ENCODE peak calls at places on chromosomes 1 and 21, in seven cellular contexts. P, M, A, J, K, X and Q are unnamed samples.
A peak's percentile ranks its signal among the peaks of the same experiment; 100 is the strongest.

GRCh38 chr1:25568834-25569598 is 25.6 kb downstream of the LDLRAP1 start:
- DNase-seq in A (peak; percentile 66), K (no peak), X (no peak), P (no peak), M (no peak), J (peak; percentile 70), Q (peak; percentile 56)

GRCh38 chr21:31974454-31974985 is 101.7 kb downstream of the HUNK start:
- DNase-seq in A (no peak), K (no peak), J (no peak), P (no peak), M (no peak), X (peak; percentile 67), Q (no peak)

GRCh38 chr1:100188617-100189016 is 10.6 kb upstream of the LRRC39 start:
- DNase-seq in K (no peak), J (peak; percentile 67), A (no peak), P (peak; percentile 25), X (no peak), M (no peak), Q (no peak)

GRCh38 chr1:200660719-200661118 is 9.0 kb downstream of the DDX59 start:
- DNase-seq in K (no peak), M (no peak), P (no peak), X (no peak), A (no peak), J (no peak), Q (no peak)

GRCh38 chr1:59298178-59298583 is 1.3 kb downstream of the FGGY start:
- DNase-seq in P (no peak), K (no peak), X (no peak), A (no peak), M (no peak), J (peak; percentile 54), Q (no peak)

GRCh38 chr21:31222142-31222541 is 121.9 kb downstream of the TIAM1 start:
- DNase-seq in A (no peak), X (no peak), P (peak; percentile 88), K (no peak), M (no peak), J (no peak), Q (no peak)

GRCh38 chr1:217857061-217857460 is 225.9 kb downstream of the SPATA17 start:
- DNase-seq in J (no peak), K (no peak), M (no peak), P (no peak), X (peak; percentile 4), A (no peak), Q (no peak)

GRCh38 chr1:194705123-194705522 is 1518.7 kb upstream of the B3GALT2 start:
- DNase-seq in K (no peak), X (no peak), A (no peak), P (no peak), J (no peak), M (no peak), Q (no peak)

GRCh38 chr1:115546846-115547245 is 94.9 kb upstream of the VANGL1 start:
- DNase-seq in X (no peak), M (no peak), J (no peak), A (no peak), P (no peak), K (no peak), Q (no peak)

GRCh38 chr21:28447453-28447852 is 545.2 kb downstream of the LTN1 start:
- DNase-seq in A (no peak), M (no peak), P (no peak), X (no peak), K (no peak), J (no peak), Q (no peak)

GRCh38 chr1:154999651-155000474 is 2.7 kb upstream of the ZBTB7B start:
- DNase-seq in A (no peak), M (peak; percentile 70), J (peak; percentile 49), X (peak; percentile 76), K (no peak), P (peak; percentile 78), Q (no peak)

GRCh38 chr1:195738971-195739650 is 869.1 kb downstream of the KCNT2 start:
- DNase-seq in M (no peak), X (no peak), K (no peak), A (no peak), P (no peak), J (no peak), Q (no peak)

GRCh38 chr1:145720556-145720877 is 1.2 kb downstream of the CD160 start:
- DNase-seq in J (no peak), X (no peak), K (no peak), P (no peak), M (no peak), A (peak; percentile 87), Q (no peak)

GRCh38 chr1:242886137-242886536 is 361.6 kb upstream of the PLD5 start:
- DNase-seq in K (no peak), J (no peak), A (no peak), P (no peak), M (peak; percentile 16), X (no peak), Q (no peak)

GRCh38 chr1:7784492-7785071 is 491 bp downstream of the PER3 start:
- DNase-seq in X (peak; percentile 15), A (no peak), K (no peak), M (peak; percentile 19), P (peak; percentile 83), J (peak; percentile 60), Q (no peak)

GRCh38 chr1:21573971-21574458 is 64.8 kb downstream of the ALPL start:
- DNase-seq in X (peak; percentile 86), K (peak; percentile 45), A (peak; percentile 52), M (peak; percentile 46), P (peak; percentile 96), J (peak; percentile 88), Q (peak; percentile 69)

GRCh38 chr1:226397011-226397926 is 10.6 kb downstream of the PARP1 start:
- DNase-seq in X (no peak), J (no peak), K (no peak), M (no peak), P (no peak), A (no peak), Q (no peak)